ENCODE peak calls at places on chromosomes 13 and 19, in ten cellular contexts. J, O, F, A, Z, Y, U, P, S and B are unnamed samples.

GRCh38 chr19:21568816-21569496 is 63.6 kb downstream of the ZNF429 start:
- DNase-seq in J (peak; percentile 94), O (no peak), F (peak; percentile 8), A (peak; percentile 94), Z (peak; percentile 89), Y (peak; percentile 86), U (peak; percentile 87), P (peak; percentile 82), S (no peak), B (no peak)

GRCh38 chr13:40596484-40596883 is 70.0 kb downstream of the FOXO1 start:
- DNase-seq in J (no peak), O (no peak), F (no peak), A (no peak), Z (no peak), Y (peak; percentile 42), U (no peak), P (no peak), S (peak; percentile 48), B (no peak)

GRCh38 chr19:51676566-51677083 is 16.5 kb upstream of the SPACA6 start:
- DNase-seq in J (no peak), O (no peak), F (no peak), A (no peak), Z (no peak), Y (peak; percentile 45), U (no peak), P (no peak), S (no peak), B (no peak)

GRCh38 chr19:19606021-19606420 is 12.5 kb downstream of the PBX4 start:
- DNase-seq in J (peak; percentile 10), O (no peak), F (peak; percentile 53), A (no peak), Z (peak; percentile 20), Y (peak; percentile 76), U (no peak), P (peak; percentile 6), S (no peak), B (no peak)

GRCh38 chr19:51188227-51188559 is 36.7 kb upstream of the CD33 start:
- DNase-seq in J (no peak), O (no peak), F (no peak), A (no peak), Z (no peak), Y (no peak), U (no peak), P (no peak), S (no peak), B (no peak)

GRCh38 chr19:18854982-18855381 is 23.2 kb downstream of the UPF1 start:
- DNase-seq in J (no peak), O (no peak), F (no peak), A (no peak), Z (no peak), Y (no peak), U (no peak), P (peak; percentile 70), S (no peak), B (no peak)

GRCh38 chr13:53758946-53759345 is 730.3 kb downstream of the OLFM4 start:
- DNase-seq in J (no peak), O (no peak), F (no peak), A (no peak), Z (no peak), Y (no peak), U (no peak), P (no peak), S (no peak), B (peak; percentile 89)

GRCh38 chr13:64529874-64530485 is 2700.2 kb downstream of the PCDH9 start:
- DNase-seq in J (no peak), O (peak; percentile 1), F (peak; percentile 39), A (no peak), Z (no peak), Y (peak; percentile 3), U (no peak), P (no peak), S (peak; percentile 17), B (no peak)

DNA sequence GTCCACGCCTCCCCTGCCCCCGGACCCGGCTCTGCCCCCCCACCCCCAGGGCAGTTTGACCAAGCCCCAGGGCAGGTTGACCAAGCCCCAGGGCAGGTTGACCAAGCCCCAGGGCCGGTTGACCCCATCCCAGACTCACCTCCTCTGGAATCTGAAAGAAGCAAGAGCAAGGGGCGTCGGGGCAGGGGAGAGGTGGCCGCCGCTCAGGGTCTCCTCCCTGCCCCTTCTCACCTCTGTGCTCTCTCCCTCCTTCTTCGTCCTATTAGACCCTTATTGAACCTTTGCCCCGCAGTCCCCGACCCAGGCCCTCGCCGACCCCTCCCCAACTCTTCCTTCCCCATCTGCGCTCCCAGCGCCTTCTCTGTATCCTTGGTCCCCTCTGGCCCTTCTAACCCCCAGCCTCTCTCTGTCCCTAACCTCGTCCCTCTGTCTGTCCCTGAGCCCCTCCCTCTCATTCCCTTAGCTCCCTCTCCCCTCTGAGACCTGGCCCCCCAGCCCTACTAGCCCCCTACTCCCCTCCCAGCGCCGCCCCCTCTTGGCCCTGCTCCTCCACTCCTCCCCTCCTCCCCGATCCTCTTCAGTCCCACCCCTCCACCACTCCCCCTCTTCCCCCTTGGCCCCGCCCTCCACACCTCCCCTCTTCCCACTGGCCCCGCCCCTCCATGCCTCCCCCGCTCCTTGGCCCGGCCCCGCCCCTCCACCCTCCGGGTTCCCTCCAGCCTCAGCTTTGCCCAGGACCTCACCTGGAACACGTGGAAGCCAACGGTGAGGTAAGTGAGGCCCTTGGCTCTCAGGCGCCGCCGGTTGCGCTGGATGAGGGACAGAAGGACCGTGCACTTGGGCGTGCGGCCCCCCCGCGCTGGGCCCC is 7.6 kb downstream of the CAPN12 start:
- DNase-seq in J (no peak), O (peak; percentile 94), F (peak; percentile 47), A (no peak), Z (no peak), Y (peak; percentile 54), U (no peak), P (no peak), S (peak; percentile 40), B (no peak)
- H3K27ac ChIP-seq in J (no peak overlapping the region), O (peak overlapping the region; percentile 88), F (no peak overlapping the region), A (no peak overlapping the region), Z (no peak overlapping the region), Y (peak overlapping the region; percentile 30), U (peak overlapping the region; percentile 67), P (no peak overlapping the region), S (no peak overlapping the region), B (no peak overlapping the region)

DNA sequence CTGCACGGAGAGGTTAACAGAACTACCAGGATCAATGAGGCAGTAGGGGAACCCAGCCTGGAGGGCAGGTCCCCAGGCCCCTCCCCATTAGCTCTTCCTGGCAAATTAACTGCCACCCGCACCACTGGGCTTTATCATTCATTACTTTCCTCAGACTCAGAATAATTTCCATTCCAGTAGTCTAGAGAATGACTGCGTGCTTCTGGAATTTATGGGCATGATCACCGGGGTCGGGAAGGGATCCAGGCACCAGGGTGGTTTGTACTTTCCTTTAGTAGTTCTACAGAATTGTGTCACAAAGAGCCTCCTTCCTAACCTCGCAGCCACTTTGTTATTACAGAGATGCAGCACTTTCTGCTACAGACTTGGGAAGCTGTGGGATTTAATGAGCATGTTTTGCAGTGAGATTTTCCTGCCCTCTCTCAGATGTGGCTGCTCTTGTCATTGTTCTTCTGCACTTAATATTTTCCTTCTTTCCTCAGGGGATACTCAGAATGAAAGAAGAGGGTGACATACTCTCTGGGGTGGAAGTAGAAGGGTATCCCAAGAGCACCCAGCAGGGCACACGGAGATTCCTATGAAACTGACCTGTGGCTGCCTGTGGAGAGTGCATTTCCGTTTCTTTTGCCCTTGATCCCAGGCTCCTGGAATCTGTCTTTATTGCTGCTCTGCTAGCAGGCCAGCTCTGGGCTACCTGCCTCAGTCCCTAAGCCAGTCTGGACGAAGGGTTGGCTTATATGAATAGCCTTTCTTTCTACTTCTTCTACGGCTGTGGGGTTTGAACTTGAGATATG is 285.0 kb upstream of the SLC10A2 start:
- DNase-seq in J (no peak), O (no peak), F (peak; percentile 12), A (no peak), Z (peak; percentile 72), Y (no peak), U (no peak), P (no peak), S (no peak), B (no peak)
- H3K27ac ChIP-seq in J (no peak overlapping the region), O (no peak overlapping the region), F (no peak overlapping the region), A (no peak overlapping the region), Z (no peak overlapping the region), Y (no peak overlapping the region), U (no peak overlapping the region), P (no peak overlapping the region), S (no peak overlapping the region), B (no peak overlapping the region)

DNA sequence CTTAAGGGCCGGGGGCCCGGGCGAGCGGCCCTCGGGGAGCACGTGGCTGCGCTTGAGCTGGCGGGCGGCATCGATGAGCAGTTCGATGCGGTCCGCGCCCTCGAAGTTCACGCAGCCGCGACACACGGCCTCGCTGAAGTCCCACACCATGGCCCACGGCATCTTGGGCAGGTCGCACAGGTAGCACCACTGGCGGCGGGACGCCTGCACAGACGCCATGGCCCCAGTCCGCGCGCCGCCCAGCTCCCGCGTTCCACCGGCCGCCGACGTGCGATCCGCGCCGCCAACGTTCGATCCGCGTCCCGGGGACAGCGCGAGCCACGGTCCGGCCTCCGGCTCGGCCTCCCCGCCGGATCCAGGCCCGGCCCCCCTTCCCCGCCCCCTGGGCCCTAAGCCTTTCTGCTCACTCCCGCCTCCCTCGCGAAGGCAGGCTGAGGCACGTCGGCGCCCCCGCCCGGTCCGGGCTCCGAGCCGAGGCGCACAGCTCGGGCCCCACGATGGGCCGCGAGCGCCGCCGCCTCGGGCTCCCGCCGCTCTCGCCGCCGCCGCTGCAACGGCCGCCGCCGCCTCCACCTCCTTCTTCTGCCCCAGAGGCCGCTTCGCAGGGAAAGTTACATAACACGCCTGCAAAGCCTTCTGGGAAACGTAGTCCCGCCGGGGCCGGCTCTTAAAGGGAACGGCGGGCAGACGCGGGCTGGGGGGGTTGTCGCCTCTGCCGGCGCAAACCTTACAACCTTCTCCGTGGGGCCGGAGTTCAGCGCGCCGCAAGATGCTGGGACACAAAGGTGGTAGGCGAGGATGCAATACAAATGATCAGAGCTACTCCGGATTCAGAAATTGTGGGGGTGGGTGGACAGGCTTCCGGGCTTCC is at the start of gene IRF2BP1:
- DNase-seq in J (peak; percentile 91), O (peak; percentile 97), F (peak; percentile 94), A (peak; percentile 95), Z (peak; percentile 83), Y (peak; percentile 92), U (peak; percentile 89), P (peak; percentile 97), S (peak; percentile 95), B (peak; percentile 60)
- H3K27ac ChIP-seq in J (peak within 1 kb of the TSS; percentile 92), O (peak within 1 kb of the TSS; percentile 95), F (peak within 1 kb of the TSS; percentile 69), A (peak within 1 kb of the TSS; percentile 76), Z (peak within 1 kb of the TSS; percentile 90), Y (peak within 1 kb of the TSS; percentile 68), U (peak within 1 kb of the TSS; percentile 90), P (peak within 1 kb of the TSS; percentile 95), S (peak within 1 kb of the TSS; percentile 75), B (peak within 1 kb of the TSS; percentile 93)

GRCh38 chr19:55382522-55383054 is 1.5 kb downstream of the TMEM238 start:
- DNase-seq in J (no peak), O (no peak), F (no peak), A (no peak), Z (no peak), Y (no peak), U (no peak), P (no peak), S (no peak), B (no peak)

GRCh38 chr19:55382013-55382412 is 2.1 kb downstream of the TMEM238 start:
- DNase-seq in J (no peak), O (no peak), F (no peak), A (no peak), Z (no peak), Y (no peak), U (no peak), P (no peak), S (no peak), B (no peak)

GRCh38 chr19:55383789-55384575 is at the start of gene TMEM238:
- DNase-seq in J (peak; percentile 70), O (peak; percentile 72), F (no peak), A (peak; percentile 68), Z (peak; percentile 56), Y (peak; percentile 50), U (no peak), P (peak; percentile 92), S (peak; percentile 87), B (no peak)

GRCh38 chr19:55384576-55385235 is 614 bp upstream of the TMEM238 start:
- DNase-seq in J (no peak), O (no peak), F (no peak), A (no peak), Z (no peak), Y (no peak), U (no peak), P (no peak), S (peak; percentile 63), B (no peak)

DNA sequence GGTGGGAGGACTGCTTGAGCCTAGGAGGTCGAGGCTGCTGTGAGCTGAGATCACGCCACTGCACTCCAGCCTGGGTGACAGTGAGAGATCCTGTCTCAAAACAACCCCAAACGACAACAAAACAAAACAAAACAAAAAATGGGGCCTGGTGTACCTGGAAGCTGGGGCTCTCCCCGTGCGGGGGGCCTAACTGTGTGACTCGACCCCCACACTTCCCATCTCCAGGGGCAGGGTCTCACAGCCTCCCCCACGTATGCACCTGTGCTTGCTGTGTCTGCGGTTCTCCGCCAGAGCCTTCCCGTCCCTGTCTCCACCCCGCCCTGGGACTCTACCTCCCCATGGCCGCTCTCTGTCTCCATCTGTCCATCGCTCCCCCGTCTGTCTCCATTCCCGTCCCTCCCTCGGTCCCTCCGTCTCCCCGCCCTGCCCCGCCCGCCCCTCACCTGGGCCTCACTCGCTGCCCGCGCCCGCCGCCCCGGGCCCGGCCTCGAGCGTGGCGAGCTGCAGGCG is 758 bp downstream of the TMEM238 start:
- DNase-seq in J (no peak), O (no peak), F (no peak), A (no peak), Z (no peak), Y (no peak), U (no peak), P (no peak), S (no peak), B (no peak)
- H3K27ac ChIP-seq in J (peak overlapping the region; percentile 53), O (peak overlapping the region; percentile 99), F (no peak overlapping the region), A (peak overlapping the region; percentile 22), Z (no peak overlapping the region), Y (no peak overlapping the region), U (peak overlapping the region; percentile 84), P (peak overlapping the region; percentile 50), S (peak overlapping the region; percentile 61), B (no peak overlapping the region)